ENCODE peak calls at places on chromosomes 12 and 14, in five cellular contexts. I, K, J, A and M are unnamed samples.

GRCh38 chr12:117564885-117565284 is 203.5 kb upstream of the NOS1 start:
- DNase-seq in A (no peak), J (no peak), I (no peak), K (no peak), M (no peak)

GRCh38 chr14:94050231-94050880 is 24.2 kb downstream of the OTUB2 start:
- DNase-seq in K (no peak), J (no peak), A (no peak), I (peak; percentile 35), M (no peak)

GRCh38 chr12:70576341-70577282 is 60.6 kb downstream of the PTPRB start:
- DNase-seq in I (no peak), A (peak; percentile 42), J (peak; percentile 73), K (no peak), M (peak; percentile 41)

GRCh38 chr12:104591272-104591940 is 134.7 kb downstream of the CHST11 start:
- DNase-seq in K (no peak), A (no peak), J (no peak), I (no peak), M (no peak)

GRCh38 chr12:108447168-108447840 is 67.8 kb upstream of the FICD start:
- DNase-seq in J (no peak), A (no peak), I (no peak), K (no peak), M (no peak)

GRCh38 chr12:26971963-26972362 is 33.7 kb downstream of the FGFR1OP2 start:
- DNase-seq in J (no peak), A (peak; percentile 75), I (peak; percentile 61), K (no peak), M (no peak)

GRCh38 chr14:67166450-67166853 is 22.8 kb upstream of the GARIN2 start:
- DNase-seq in K (no peak), I (no peak), J (peak; percentile 7), A (peak; percentile 21), M (peak; percentile 39)

GRCh38 chr12:68557011-68557715 is 53.5 kb upstream of the RAP1B start:
- DNase-seq in A (no peak), I (no peak), J (peak; percentile 93), K (no peak), M (peak; percentile 82)

GRCh38 chr12:52836042-52836466 is 1.9 kb upstream of the KRT79 start:
- DNase-seq in A (no peak), I (peak; percentile 79), K (no peak), J (peak; percentile 79), M (peak; percentile 86)

GRCh38 chr12:104276192-104277131 is 27.1 kb upstream of the EID3 start:
- DNase-seq in A (no peak), K (no peak), I (no peak), J (no peak), M (no peak)

GRCh38 chr14:94887591-94887990 is 117.7 kb upstream of the GSC start:
- DNase-seq in I (no peak), A (no peak), K (no peak), J (no peak), M (no peak)

GRCh38 chr12:18646307-18646706 is 91.5 kb downstream of the PLCZ1 start:
- DNase-seq in I (no peak), A (no peak), J (no peak), K (no peak), M (no peak)

GRCh38 chr14:69043598-69044267 is 64.6 kb upstream of the ACTN1 start:
- DNase-seq in K (no peak), A (no peak), I (no peak), J (peak; percentile 86), M (peak; percentile 70)

GRCh38 chr12:591571-592505 is 71.4 kb downstream of the NINJ2 start:
- DNase-seq in J (no peak), I (no peak), A (no peak), K (peak; percentile 45), M (no peak)

GRCh38 chr14:32400480-32400879 is 71.4 kb downstream of the AKAP6 start:
- DNase-seq in J (peak; percentile 84), A (no peak), K (no peak), I (no peak), M (no peak)

GRCh38 chr12:49345048-49345839 is 1.4 kb upstream of the DNAJC22 start:
- DNase-seq in K (no peak), A (no peak), I (peak; percentile 52), J (no peak), M (no peak)

GRCh38 chr12:6614513-6615177 is 7.5 kb upstream of the CHD4 start:
- DNase-seq in J (no peak), K (no peak), I (no peak), A (no peak), M (no peak)

GRCh38 chr12:96177013-96177412 is 17.2 kb upstream of the ELK3 start:
- DNase-seq in J (peak; percentile 87), I (no peak), A (peak; percentile 27), K (no peak), M (peak; percentile 90)

GRCh38 chr14:91382712-91383111 is 34.9 kb downstream of the CCDC88C start:
- DNase-seq in J (no peak), I (no peak), A (no peak), K (no peak), M (no peak)

GRCh38 chr12:105336411-105336810 is 5.9 kb downstream of the C12orf75 start:
- DNase-seq in I (no peak), J (no peak), K (no peak), A (no peak), M (no peak)